ENCODE peak calls at places on chromosomes 16 and 17, in eight cellular contexts. T is activated T-cell treated with anti-CD3 and anti-CD28 coated beads for 1 hour; O is head of caudate nucleus; M is endothelial cell; B is T-helper 17 cell; C is activated CD4-positive, alpha-beta T cell treated with anti-CD3 and anti-CD28 coated beads, Interleukin-2, amount 50 U/mL, for 1 hour; R is fibroblast of pulmonary artery; Q is H1. J is an unnamed sample.
A peak's percentile ranks its signal among the peaks of the same experiment; 100 is the strongest.

GRCh38 chr17:18028684-18029540 is 10.1 kb downstream of the ATPAF2 start:
- DNase-seq in T (no peak), O (no peak), M (no peak), B (no peak), C (no peak), R (no peak), Q (no peak), J (no peak)

GRCh38 chr16:63890072-63890471 is 1231.8 kb downstream of the CDH11 start:
- DNase-seq in T (no peak), O (no peak), M (no peak), B (no peak), C (no peak), R (peak; percentile 68), Q (no peak), J (no peak)

GRCh38 chr16:10738231-10739077 is 5.2 kb upstream of the NUBP1 start:
- DNase-seq in T (no peak), O (no peak), M (no peak), B (no peak), C (no peak), R (peak; percentile 68), Q (no peak), J (peak; percentile 48)

GRCh38 chr17:1650731-1651558 is 1.3 kb upstream of the RILP start:
- DNase-seq in T (no peak), O (no peak), M (no peak), B (no peak), C (no peak), R (no peak), Q (no peak), J (no peak)

GRCh38 chr17:48444531-48445247 is 14.7 kb upstream of the SKAP1 start:
- DNase-seq in T (no peak), O (no peak), M (no peak), B (no peak), C (peak; percentile 24), R (no peak), Q (no peak), J (no peak)

GRCh38 chr17:49527927-49528651 is 33.0 kb downstream of the NGFR start:
- DNase-seq in T (no peak), O (no peak), M (no peak), B (no peak), C (no peak), R (no peak), Q (no peak), J (no peak)

GRCh38 chr16:53884748-53885147 is 180.8 kb downstream of the FTO start:
- DNase-seq in T (no peak), O (no peak), M (no peak), B (no peak), C (no peak), R (no peak), Q (no peak), J (no peak)

GRCh38 chr17:58320570-58321323 is 7.8 kb downstream of the TSPOAP1 start:
- DNase-seq in T (no peak), O (no peak), M (no peak), B (no peak), C (no peak), R (no peak), Q (no peak), J (no peak)

GRCh38 chr16:11108466-11108805 is 147.6 kb downstream of the SOCS1 start:
- DNase-seq in T (no peak), O (no peak), M (no peak), B (no peak), C (no peak), R (no peak), Q (no peak), J (no peak)

GRCh38 chr16:67028555-67029248 is at the start of gene CBFB:
- DNase-seq in T (peak; percentile 92), O (peak; percentile 94), M (peak; percentile 91), B (peak; percentile 95), C (peak; percentile 92), R (peak; percentile 92), Q (peak; percentile 91), J (peak; percentile 94)

GRCh38 chr17:66949501-66949900 is 15.0 kb upstream of the CACNG4 start:
- DNase-seq in T (no peak), O (peak; percentile 54), M (no peak), B (no peak), C (no peak), R (peak; percentile 27), Q (no peak), J (no peak)

GRCh38 chr16:12971216-12971615 is 69.8 kb downstream of the SHISA9 start:
- DNase-seq in T (no peak), O (peak; percentile 83), M (no peak), B (no peak), C (no peak), R (no peak), Q (no peak), J (peak; percentile 33)

GRCh38 chr16:893360-893759 is 77.4 kb downstream of the LMF1 start:
- DNase-seq in T (no peak), O (peak; percentile 62), M (no peak), B (no peak), C (no peak), R (no peak), Q (no peak), J (no peak)

GRCh38 chr17:81128774-81129173 is 36.5 kb upstream of the PVALEF start:
- DNase-seq in T (no peak), O (peak; percentile 94), M (no peak), B (no peak), C (no peak), R (no peak), Q (no peak), J (no peak)

GRCh38 chr17:79559111-79559887 is 51.6 kb downstream of the RBFOX3 start:
- DNase-seq in T (no peak), O (no peak), M (no peak), B (no peak), C (no peak), R (no peak), Q (no peak), J (no peak)

GRCh38 chr16:84917492-84917891 is 93.8 kb downstream of the ZDHHC7 start:
- DNase-seq in T (no peak), O (no peak), M (no peak), B (no peak), C (no peak), R (no peak), Q (no peak), J (no peak)

GRCh38 chr16:85421338-85422123 is 191.6 kb upstream of the GSE1 start:
- DNase-seq in T (no peak), O (peak; percentile 39), M (peak; percentile 2), B (no peak), C (no peak), R (no peak), Q (peak; percentile 51), J (no peak)

GRCh38 chr16:21157632-21158031 is 842 bp upstream of the LDAF1 start:
- DNase-seq in T (no peak), O (no peak), M (no peak), B (no peak), C (no peak), R (no peak), Q (no peak), J (no peak)

GRCh38 chr17:73255671-73256181 is 6.0 kb downstream of the CPSF4L start:
- DNase-seq in T (peak; percentile 50), O (peak; percentile 84), M (peak; percentile 66), B (peak; percentile 42), C (peak; percentile 57), R (peak; percentile 37), Q (peak; percentile 93), J (peak; percentile 64)

GRCh38 chr16:5041604-5042133 is 7.9 kb upstream of the NAGPA start:
- DNase-seq in T (no peak), O (no peak), M (no peak), B (no peak), C (no peak), R (peak; percentile 31), Q (no peak), J (peak; percentile 78)

GRCh38 chr17:58520843-58521430 is 6.5 kb upstream of the MTMR4 start:
- DNase-seq in T (no peak), O (no peak), M (peak; percentile 53), B (no peak), C (no peak), R (peak; percentile 34), Q (peak; percentile 62), J (no peak)

GRCh38 chr16:82630219-82630618 is 3.5 kb downstream of the CDH13 start:
- DNase-seq in T (no peak), O (no peak), M (no peak), B (no peak), C (no peak), R (peak; percentile 30), Q (no peak), J (no peak)

GRCh38 chr17:31269597-31269996 is 27.4 kb downstream of the OMG start:
- DNase-seq in T (no peak), O (no peak), M (peak; percentile 12), B (no peak), C (no peak), R (peak; percentile 95), Q (no peak), J (peak; percentile 47)

GRCh38 chr17:44786551-44787081 is 27.8 kb downstream of the ADAM11 start:
- DNase-seq in T (no peak), O (no peak), M (no peak), B (no peak), C (no peak), R (no peak), Q (no peak), J (no peak)

GRCh38 chr16:88602091-88602490 is 31.9 kb downstream of the ZC3H18 start:
- DNase-seq in T (no peak), O (no peak), M (no peak), B (no peak), C (no peak), R (no peak), Q (no peak), J (no peak)

GRCh38 chr17:27367121-27367981 is 73.4 kb downstream of the WSB1 start:
- DNase-seq in T (no peak), O (no peak), M (no peak), B (no peak), C (no peak), R (no peak), Q (no peak), J (no peak)

GRCh38 chr16:66401610-66402009 is 25.5 kb upstream of the BEAN1 start:
- DNase-seq in T (no peak), O (no peak), M (no peak), B (no peak), C (no peak), R (no peak), Q (no peak), J (no peak)

GRCh38 chr16:72552675-72553074 is 380.7 kb upstream of the PMFBP1 start:
- DNase-seq in T (no peak), O (no peak), M (no peak), B (no peak), C (no peak), R (no peak), Q (no peak), J (no peak)

GRCh38 chr17:49520386-49521087 is 25.4 kb downstream of the NGFR start:
- DNase-seq in T (no peak), O (no peak), M (no peak), B (no peak), C (no peak), R (no peak), Q (peak; percentile 40), J (no peak)

GRCh38 chr17:77571562-77571981 is 386.9 kb upstream of the TNRC6C start:
- DNase-seq in T (peak; percentile 19), O (peak; percentile 58), M (no peak), B (no peak), C (peak; percentile 6), R (peak; percentile 31), Q (no peak), J (no peak)

GRCh38 chr16:85364323-85365040 is 248.6 kb upstream of the GSE1 start:
- DNase-seq in T (no peak), O (no peak), M (no peak), B (no peak), C (no peak), R (no peak), Q (no peak), J (no peak)

GRCh38 chr16:4917117-4917516 is 19.8 kb downstream of the PPL start:
- DNase-seq in T (no peak), O (no peak), M (no peak), B (no peak), C (no peak), R (peak; percentile 29), Q (no peak), J (no peak)